ENCODE peak calls at places on chromosomes 13 and 19, in four cellular contexts. T is naive thymus-derived CD8-positive, alpha-beta T cell; Z is body of pancreas; V is omental fat pad. M is an unnamed sample.

GRCh38 chr19:8261347-8261746 is 46.8 kb downstream of the CD320 start:
- DNase-seq in T (no peak), V (no peak), Z (peak), M (no peak)

GRCh38 chr13:31675521-31675953 is 63.8 kb upstream of the RXFP2 start:
- DNase-seq in Z (no peak), V (no peak), T (no peak), M (no peak)

GRCh38 chr19:5397804-5398692 is 57.2 kb upstream of the ZNRF4 start:
- DNase-seq in Z (no peak), V (no peak), T (no peak), M (no peak)

GRCh38 chr13:90427322-90428272 is 919.9 kb upstream of the MIR17HG start:
- DNase-seq in Z (no peak), V (no peak), T (no peak), M (no peak)

GRCh38 chr19:10404888-10405808 is 1.8 kb upstream of the CDC37 start:
- DNase-seq in Z (no peak), T (no peak), V (no peak), M (no peak)

GRCh38 chr13:27403252-27403678 is 21.2 kb upstream of the GTF3A start:
- DNase-seq in T (no peak), V (no peak), Z (no peak), M (no peak)

GRCh38 chr13:91017669-91018053 is 329.8 kb upstream of the MIR17HG start:
- DNase-seq in Z (peak), T (no peak), V (no peak), M (no peak)

GRCh38 chr19:4554717-4555116 is 4.8 kb downstream of the SEMA6B start:
- DNase-seq in Z (no peak), V (no peak), T (no peak), M (no peak)

GRCh38 chr19:47097396-47098217 is 16.0 kb downstream of the ZC3H4 start:
- DNase-seq in Z (no peak), V (no peak), T (no peak), M (peak)

GRCh38 chr13:74074723-74075122 is 59.5 kb downstream of the KLF12 start:
- DNase-seq in Z (no peak), V (no peak), T (no peak), M (no peak)

GRCh38 chr19:6271721-6272410 is 7.9 kb downstream of the MLLT1 start:
- DNase-seq in V (no peak), T (no peak), Z (peak), M (peak)

GRCh38 chr19:53192771-53193533 is at the start of gene ZNF665:
- DNase-seq in Z (peak), T (peak), V (peak), M (peak)

GRCh38 chr19:30366282-30366681 is 5.9 kb upstream of the ZNF536 start:
- DNase-seq in V (no peak), Z (no peak), T (no peak), M (no peak)

GRCh38 chr13:95603887-95604533 is 40.5 kb downstream of the DZIP1 start:
- DNase-seq in V (no peak), Z (peak), T (no peak), M (no peak)

GRCh38 chr13:93039131-93039530 is 187.5 kb upstream of the GPC6 start:
- DNase-seq in T (no peak), Z (no peak), V (no peak), M (no peak)